ENCODE peak calls at places on chromosomes 11 and 22, in five cellular contexts. E is DND-41, M is heart left ventricle, K is aorta, D is heart right ventricle. Z is an unnamed sample.

GRCh38 chr11:76371170-76371569 is 9.8 kb downstream of the THAP12 start:
- DNase-seq in E (no peak), M (no peak), K (no peak), D (no peak), Z (peak; percentile 26)

GRCh38 chr11:113773092-113773415 is 438 bp downstream of the ZW10 start:
- DNase-seq in E (no peak), M (no peak), K (no peak), D (no peak), Z (no peak)

GRCh38 chr11:78140392-78141077 is 1.1 kb upstream of the ALG8 start:
- DNase-seq in E (peak; percentile 19), M (no peak), K (no peak), D (no peak), Z (no peak)

GRCh38 chr11:104772806-104773241 is 125.4 kb downstream of the CASP12 start:
- DNase-seq in E (no peak), M (no peak), K (no peak), D (no peak), Z (peak; percentile 36)

GRCh38 chr11:86499723-86500129 is 125.0 kb downstream of the CCDC81 start:
- DNase-seq in E (no peak), M (no peak), K (no peak), D (no peak), Z (no peak)

GRCh38 chr11:70226967-70227366 is 23.9 kb downstream of the FADD start:
- DNase-seq in E (no peak), M (no peak), K (no peak), D (no peak), Z (no peak)

GRCh38 chr11:58525037-58525614 is 17.2 kb upstream of the OR5B21 start:
- DNase-seq in E (peak; percentile 71), M (no peak), K (no peak), D (no peak), Z (peak; percentile 75)

GRCh38 chr11:122459064-122459463 is 196.5 kb upstream of the UBASH3B start:
- DNase-seq in E (no peak), M (no peak), K (no peak), D (no peak), Z (no peak)

GRCh38 chr11:128879817-128880216 is 11.3 kb upstream of the KCNJ5 start:
- DNase-seq in E (no peak), M (no peak), K (no peak), D (no peak), Z (no peak)

GRCh38 chr11:112163875-112164521 is at the start of gene IL18:
- DNase-seq in E (no peak), M (peak; percentile 64), K (no peak), D (peak; percentile 19), Z (no peak)

GRCh38 chr11:79309402-79309801 is 131.4 kb downstream of the TENM4 start:
- DNase-seq in E (no peak), M (no peak), K (no peak), D (no peak), Z (no peak)

GRCh38 chr22:27452245-27452644 is 349.3 kb downstream of the MN1 start:
- DNase-seq in E (no peak), M (no peak), K (no peak), D (no peak), Z (no peak)

GRCh38 chr22:43168416-43169309 is 17.3 kb downstream of the TSPO start:
- DNase-seq in E (no peak), M (no peak), K (no peak), D (no peak), Z (no peak)

GRCh38 chr11:130462101-130462885 is 13.8 kb downstream of the ADAMTS15 start:
- DNase-seq in E (no peak), M (peak; percentile 61), K (no peak), D (no peak), Z (no peak)
- H3K36me3 ChIP-seq in E (no peaks in the 10 kb centered on the region), M (peaks cover 60% of the 10 kb centered on the region), K (no peaks in the 10 kb centered on the region), D (peaks cover 8% of the 10 kb centered on the region), Z (no peaks in the 10 kb centered on the region)

GRCh38 chr11:1292644-1293618 is 16.5 kb downstream of the TOLLIP start:
- DNase-seq in E (no peak), M (peak; percentile 36), K (peak; percentile 69), D (no peak), Z (no peak)

GRCh38 chr11:1290052-1291040 is 19.1 kb downstream of the TOLLIP start:
- DNase-seq in E (no peak), M (peak; percentile 35), K (peak; percentile 61), D (no peak), Z (no peak)

GRCh38 chr11:1291295-1292017 is 18.0 kb downstream of the TOLLIP start:
- DNase-seq in E (no peak), M (peak; percentile 37), K (peak; percentile 63), D (no peak), Z (no peak)

GRCh38 chr11:1293619-1294015 is 15.8 kb downstream of the TOLLIP start:
- DNase-seq in E (no peak), M (peak; percentile 49), K (peak; percentile 66), D (no peak), Z (no peak)

DNA sequence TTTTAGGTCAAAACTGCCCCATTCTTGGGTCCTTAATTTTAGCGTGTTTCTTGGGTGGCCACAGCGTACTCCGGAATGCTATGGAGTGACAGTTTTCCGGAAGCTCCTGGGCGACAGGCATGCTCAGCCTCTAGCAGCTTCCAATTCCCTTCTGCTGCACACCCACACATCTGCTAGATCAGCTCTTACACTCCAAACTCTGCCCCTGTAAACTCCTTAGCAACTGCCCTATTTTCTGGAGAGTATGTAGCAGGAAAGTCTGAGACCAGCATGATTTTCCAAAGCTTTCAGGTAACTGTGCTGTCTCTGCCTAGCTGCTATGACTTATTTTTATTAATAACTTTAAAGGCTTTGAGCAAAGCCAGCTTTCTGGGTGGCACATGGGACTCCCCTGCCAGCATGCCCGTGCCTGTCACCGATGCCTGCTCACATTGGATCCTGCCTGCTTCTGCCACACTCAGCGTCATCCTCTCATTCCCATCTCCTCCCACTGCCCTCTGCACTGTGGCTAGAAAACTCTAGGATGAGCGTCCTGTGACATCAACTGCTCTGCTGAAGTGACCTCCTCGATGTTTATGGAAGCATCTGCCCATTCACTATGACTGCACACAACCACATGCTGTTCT is 17.3 kb downstream of the TOLLIP start:
- DNase-seq in E (no peak), M (no peak), K (peak; percentile 46), D (no peak), Z (no peak)
- H3K36me3 ChIP-seq in E (peaks cover 67% of the 10 kb centered on the region), M (peaks cover 47% of the 10 kb centered on the region), K (peaks cover 6% of the 10 kb centered on the region), D (peaks cover 10% of the 10 kb centered on the region), Z (peaks cover 41% of the 10 kb centered on the region)

DNA sequence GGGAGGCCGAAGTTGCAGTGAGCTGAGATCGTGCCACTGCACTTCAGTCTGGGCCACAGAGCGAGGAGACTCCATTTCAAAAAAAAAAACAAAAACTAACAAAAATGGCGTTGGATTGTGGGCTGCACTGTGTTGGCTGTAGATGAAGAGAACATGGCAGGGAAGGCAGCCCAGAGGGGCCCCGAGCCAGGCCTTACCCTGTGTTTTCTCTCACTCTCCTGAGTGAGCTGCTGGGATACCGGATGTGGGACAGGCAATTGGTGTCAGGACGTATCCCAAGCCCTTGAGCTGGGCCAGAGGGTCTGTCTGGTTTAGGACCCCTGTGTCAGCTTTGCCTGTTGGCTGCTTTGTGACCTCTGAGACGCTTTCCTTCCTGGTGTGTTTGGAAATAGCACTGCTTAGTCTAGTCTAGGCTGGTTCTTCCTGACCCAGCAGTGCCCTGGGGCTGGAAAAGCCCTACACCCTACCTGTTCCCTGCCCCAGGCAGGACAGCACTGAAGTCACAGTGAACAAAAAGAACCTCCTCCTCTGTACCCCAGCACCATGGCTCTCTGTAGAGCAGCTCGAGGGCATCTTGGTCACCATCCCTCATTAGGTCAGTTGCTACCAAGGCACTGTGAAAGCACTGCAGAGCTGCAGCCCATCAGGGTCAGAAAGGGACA is 17.8 kb downstream of the CHADL start:
- DNase-seq in E (no peak), M (no peak), K (no peak), D (no peak), Z (no peak)
- H3K36me3 ChIP-seq in E (peaks cover 87% of the 10 kb centered on the region), M (peaks cover 92% of the 10 kb centered on the region), K (peaks cover 9% of the 10 kb centered on the region), D (peaks cover 8% of the 10 kb centered on the region), Z (peaks cover 76% of the 10 kb centered on the region)

GRCh38 chr22:20241579-20242392 is 26.3 kb downstream of the RTN4R start:
- DNase-seq in E (no peak), M (no peak), K (no peak), D (no peak), Z (no peak)
- H3K36me3 ChIP-seq in E (no peaks in the 10 kb centered on the region), M (no peaks in the 10 kb centered on the region), K (no peaks in the 10 kb centered on the region), D (no peaks in the 10 kb centered on the region), Z (no peaks in the 10 kb centered on the region)

Z was measured in CD4-positive, CD25-positive, alpha-beta regulatory T cell.